ENCODE peak calls at places on chromosomes 11 and 22, in seven cellular contexts. X, E, R, T, D, V and M are unnamed samples.

GRCh38 chr11:95977534-95978174 is 53.7 kb upstream of the MTMR2 start:
- DNase-seq in V (no peak), T (peak; percentile 74), E (no peak), D (no peak), R (no peak), X (no peak), M (no peak)

GRCh38 chr22:46086577-46087335 is 63.6 kb upstream of the PPARA start:
- DNase-seq in V (no peak), R (peak; percentile 74), T (no peak), X (no peak), D (no peak), E (no peak), M (no peak)

GRCh38 chr11:63564056-63564784 is 1.0 kb upstream of the PLAAT2 start:
- DNase-seq in X (no peak), T (no peak), R (no peak), V (no peak), D (no peak), E (peak; percentile 90), M (no peak)

GRCh38 chr11:10023202-10023601 is 270.8 kb downstream of the SBF2 start:
- DNase-seq in X (no peak), E (no peak), T (peak; percentile 39), D (no peak), V (no peak), R (peak; percentile 21), M (no peak)

GRCh38 chr11:58330861-58331260 is 28.0 kb downstream of the OR5B17 start:
- DNase-seq in X (no peak), T (peak; percentile 83), E (no peak), D (no peak), V (no peak), R (peak; percentile 70), M (no peak)

GRCh38 chr22:29269230-29269604 is 1.1 kb downstream of the EWSR1 start:
- DNase-seq in V (no peak), T (no peak), X (no peak), E (no peak), D (no peak), R (no peak), M (no peak)

GRCh38 chr22:46971141-46971775 is 208.8 kb downstream of the TBC1D22A start:
- DNase-seq in D (no peak), E (no peak), R (no peak), X (no peak), T (peak; percentile 57), V (no peak), M (no peak)

GRCh38 chr22:19350947-19351346 is 59.4 kb upstream of the CLTCL1 start:
- DNase-seq in T (no peak), X (no peak), R (no peak), D (no peak), E (no peak), V (no peak), M (no peak)

GRCh38 chr11:78310500-78310909 is 107.1 kb downstream of the GAB2 start:
- DNase-seq in X (no peak), V (no peak), E (peak; percentile 96), D (no peak), R (peak; percentile 46), T (peak; percentile 43), M (no peak)

GRCh38 chr11:44611088-44611487 is 45.6 kb downstream of the CD82 start:
- DNase-seq in X (no peak), R (no peak), T (no peak), V (no peak), D (no peak), E (no peak), M (no peak)

GRCh38 chr11:10317776-10318526 is 13.1 kb downstream of the ADM start:
- DNase-seq in T (no peak), R (no peak), X (no peak), V (no peak), E (peak; percentile 76), D (no peak), M (no peak)

GRCh38 chr11:68962527-68963250 is 18.1 kb downstream of the MRGPRD start:
- DNase-seq in E (no peak), R (peak; percentile 43), T (no peak), X (peak; percentile 36), D (peak; percentile 53), V (no peak), M (peak; percentile 39)

GRCh38 chr11:124071622-124071948 is 30.5 kb upstream of the OR10G7 start:
- DNase-seq in D (no peak), T (no peak), V (no peak), R (no peak), X (no peak), E (no peak), M (no peak)